ENCODE peak calls at places on chromosome 1, in six cellular contexts. Y, U, Q, N, R and J are unnamed samples.

GRCh38 chr1:21567241-21568005 is 58.2 kb downstream of the ALPL start:
- DNase-seq in Y (peak; percentile 92), U (peak; percentile 60), Q (no peak), N (no peak), R (peak; percentile 64), J (no peak)

GRCh38 chr1:58781541-58782307 is 2.1 kb downstream of the JUN start:
- DNase-seq in Y (peak; percentile 69), U (peak; percentile 60), Q (peak; percentile 32), N (no peak), R (peak; percentile 69), J (peak; percentile 77)

GRCh38 chr1:79362470-79362869 is 355.9 kb upstream of the ADGRL4 start:
- DNase-seq in Y (no peak), U (no peak), Q (no peak), N (no peak), R (no peak), J (no peak)

GRCh38 chr1:95384570-95384969 is 150.6 kb downstream of the RWDD3 start:
- DNase-seq in Y (peak; percentile 1), U (no peak), Q (peak; percentile 74), N (peak; percentile 38), R (peak; percentile 6), J (peak; percentile 70)

GRCh38 chr1:110440877-110441276 is 10.1 kb upstream of the PROK1 start:
- DNase-seq in Y (peak; percentile 54), U (peak; percentile 42), Q (no peak), N (no peak), R (peak; percentile 41), J (no peak)

GRCh38 chr1:32636793-32637561 is 13.4 kb downstream of the ZBTB8OS start:
- DNase-seq in Y (no peak), U (peak; percentile 63), Q (no peak), N (no peak), R (no peak), J (peak; percentile 10)

GRCh38 chr1:59128784-59129227 is 168.1 kb upstream of the FGGY start:
- DNase-seq in Y (peak; percentile 44), U (no peak), Q (no peak), N (no peak), R (no peak), J (peak; percentile 57)

GRCh38 chr1:233233508-233234040 is 62.0 kb downstream of the PCNX2 start:
- DNase-seq in Y (no peak), U (no peak), Q (no peak), N (no peak), R (no peak), J (peak; percentile 94)

GRCh38 chr1:225451340-225451739 is 23.5 kb upstream of the LBR start:
- DNase-seq in Y (no peak), U (no peak), Q (no peak), N (no peak), R (no peak), J (no peak)

GRCh38 chr1:81144240-81144639 is 656.5 kb upstream of the ADGRL2 start:
- DNase-seq in Y (no peak), U (no peak), Q (no peak), N (no peak), R (no peak), J (no peak)

GRCh38 chr1:239944666-239945065 is 147.0 kb upstream of the FMN2 start:
- DNase-seq in Y (no peak), U (no peak), Q (no peak), N (no peak), R (no peak), J (no peak)

GRCh38 chr1:209187589-209187988 is 395.9 kb upstream of the CAMK1G start:
- DNase-seq in Y (no peak), U (no peak), Q (no peak), N (no peak), R (no peak), J (no peak)

GRCh38 chr1:242828828-242829227 is 304.3 kb upstream of the PLD5 start:
- DNase-seq in Y (no peak), U (no peak), Q (peak; percentile 39), N (peak; percentile 27), R (no peak), J (no peak)

GRCh38 chr1:3740752-3741151 is 11.5 kb upstream of the CCDC27 start:
- DNase-seq in Y (no peak), U (no peak), Q (no peak), N (no peak), R (no peak), J (no peak)

GRCh38 chr1:26234644-26235384 is 814 bp downstream of the CEP85 start:
- DNase-seq in Y (peak; percentile 5), U (peak; percentile 20), Q (no peak), N (no peak), R (peak; percentile 61), J (peak; percentile 57)

GRCh38 chr1:42198251-42198650 is 33.7 kb upstream of the GUCA2A start:
- DNase-seq in Y (no peak), U (no peak), Q (no peak), N (no peak), R (no peak), J (no peak)

GRCh38 chr1:44354268-44354839 is 703 bp downstream of the ERI3 start:
- DNase-seq in Y (peak; percentile 35), U (no peak), Q (no peak), N (no peak), R (peak; percentile 28), J (peak; percentile 36)

GRCh38 chr1:53075206-53075605 is 13.2 kb downstream of the PODN start:
- DNase-seq in Y (no peak), U (no peak), Q (no peak), N (no peak), R (no peak), J (no peak)

GRCh38 chr1:204196068-204196795 is at the start of gene KISS1:
- DNase-seq in Y (peak; percentile 16), U (peak; percentile 23), Q (no peak), N (no peak), R (no peak), J (peak; percentile 44)
- H3K23ac ChIP-seq in Y (peak within 1 kb of the TSS; percentile 100), U (peak within 1 kb of the TSS; percentile 55), Q (peak within 1 kb of the TSS; percentile 8), N (no peak within 1 kb of the TSS), R (peak within 1 kb of the TSS; percentile 35), J (no peak within 1 kb of the TSS)

DNA sequence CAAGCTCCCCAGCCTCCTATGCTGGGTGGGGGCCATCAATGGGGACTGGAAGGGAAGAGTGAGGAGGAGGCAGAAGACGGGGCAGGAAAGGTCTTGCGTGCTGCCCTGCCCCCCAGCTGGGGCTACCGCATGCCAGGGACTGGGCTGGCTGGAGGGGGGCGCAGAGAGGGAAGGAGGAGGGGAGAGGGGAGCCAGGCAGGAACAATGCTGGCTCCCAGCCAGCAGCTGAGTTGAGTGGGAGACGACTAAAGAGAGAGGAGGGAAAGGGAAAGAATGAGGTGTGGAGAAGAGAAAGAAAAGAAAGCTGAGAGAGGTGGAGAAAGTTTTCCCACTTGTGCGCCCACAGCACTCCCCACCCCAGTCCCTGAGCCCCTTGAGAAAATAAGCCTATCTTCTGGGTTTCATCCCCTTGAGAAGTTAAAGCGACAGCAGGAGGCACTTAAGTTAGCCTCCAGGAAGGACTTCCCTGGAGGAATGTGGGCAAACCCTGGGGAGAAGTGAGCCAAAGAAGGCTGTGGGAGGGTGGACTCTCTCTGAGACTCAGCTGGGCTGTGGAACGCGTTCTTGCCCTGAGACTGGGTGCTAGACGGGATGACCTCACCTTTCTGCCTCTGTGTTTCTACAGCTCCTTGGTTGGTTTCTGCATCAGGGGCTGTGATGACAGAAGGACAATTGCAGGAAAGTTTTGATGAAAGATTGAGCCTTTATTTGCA is 12.9 kb upstream of the NES start:
- DNase-seq in Y (no peak), U (peak; percentile 52), Q (no peak), N (no peak), R (no peak), J (peak; percentile 63)
- H2BK5ac ChIP-seq in Y (no peak overlapping the region), U (no peak overlapping the region), Q (no peak overlapping the region), N (peak overlapping the region; percentile 42), R (no peak overlapping the region), J (no peak overlapping the region)

DNA sequence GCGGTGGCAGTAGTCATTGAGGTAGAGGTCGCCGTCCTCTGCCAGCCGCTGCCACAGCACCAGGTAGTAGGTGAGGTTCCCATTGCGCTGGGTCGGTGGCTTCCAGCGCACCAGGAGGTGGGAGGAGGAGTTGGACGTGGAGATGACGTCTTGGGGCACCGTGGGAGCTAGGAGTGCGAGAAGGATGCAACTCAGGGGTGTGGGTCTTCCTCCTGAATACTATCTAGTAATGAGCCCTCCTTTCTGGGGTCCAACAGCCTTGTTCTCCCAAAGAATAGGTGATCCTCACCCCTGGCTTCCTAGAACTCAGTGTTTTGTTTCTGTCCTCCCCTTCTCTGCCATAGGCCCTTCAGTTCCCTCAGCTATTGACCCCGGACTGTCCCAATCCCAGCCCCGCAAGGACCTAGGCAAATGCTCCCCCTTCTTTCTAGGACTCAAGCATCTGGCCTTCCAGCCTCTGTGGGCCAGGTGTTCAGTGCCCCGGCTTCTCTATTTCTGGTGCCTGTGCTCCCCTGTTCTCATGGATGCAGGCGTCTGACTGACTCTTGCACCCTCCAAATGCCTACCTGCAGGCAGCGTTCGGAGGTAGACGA is 12.9 kb downstream of the INSRR start:
- DNase-seq in Y (no peak), U (no peak), Q (no peak), N (no peak), R (no peak), J (no peak)
- H3K23ac ChIP-seq in Y (no peak overlapping the region), U (no peak overlapping the region), Q (no peak overlapping the region), N (no peak overlapping the region), R (peak overlapping the region; percentile 23), J (no peak overlapping the region)

GRCh38 chr1:2545754-2546514 is 10.2 kb upstream of the TNFRSF14 start:
- DNase-seq in Y (peak; percentile 66), U (peak; percentile 90), Q (peak; percentile 97), N (peak; percentile 78), R (peak; percentile 87), J (peak; percentile 96)

GRCh38 chr1:2542262-2542915 is 12.3 kb upstream of the HES5 start:
- DNase-seq in Y (no peak), U (no peak), Q (no peak), N (no peak), R (no peak), J (no peak)

GRCh38 chr1:2543543-2544092 is 12.6 kb upstream of the TNFRSF14 start:
- DNase-seq in Y (peak; percentile 27), U (peak; percentile 28), Q (no peak), N (no peak), R (peak; percentile 60), J (no peak)

GRCh38 chr1:2544875-2545638 is 11.1 kb upstream of the TNFRSF14 start:
- DNase-seq in Y (no peak), U (peak; percentile 89), Q (no peak), N (no peak), R (no peak), J (no peak)

GRCh38 chr1:2544093-2544874 is 11.9 kb upstream of the TNFRSF14 start:
- DNase-seq in Y (no peak), U (no peak), Q (no peak), N (no peak), R (peak; percentile 30), J (no peak)
- H2BK5ac ChIP-seq in Y (no peak overlapping the region), U (no peak overlapping the region), Q (no peak overlapping the region), N (no peak overlapping the region), R (no peak overlapping the region), J (no peak overlapping the region)

GRCh38 chr1:23177031-23177430 is 8.4 kb upstream of the LUZP1 start:
- DNase-seq in Y (no peak), U (no peak), Q (no peak), N (no peak), R (peak; percentile 36), J (no peak)

GRCh38 chr1:23174383-23175110 is 5.9 kb upstream of the LUZP1 start:
- DNase-seq in Y (no peak), U (no peak), Q (no peak), N (no peak), R (no peak), J (no peak)

GRCh38 chr1:23178414-23178813 is 9.8 kb upstream of the LUZP1 start:
- DNase-seq in Y (no peak), U (no peak), Q (no peak), N (no peak), R (peak; percentile 82), J (peak; percentile 45)

GRCh38 chr1:23178931-23179330 is 10.3 kb upstream of the LUZP1 start:
- DNase-seq in Y (peak; percentile 38), U (peak; percentile 49), Q (no peak), N (no peak), R (peak; percentile 66), J (no peak)

GRCh38 chr1:23177438-23178380 is 9.1 kb upstream of the LUZP1 start:
- DNase-seq in Y (peak; percentile 75), U (peak; percentile 72), Q (peak; percentile 70), N (no peak), R (peak; percentile 88), J (peak; percentile 89)
- H3K23ac ChIP-seq in Y (peak overlapping the region; percentile 79), U (no peak overlapping the region), Q (no peak overlapping the region), N (no peak overlapping the region), R (peak overlapping the region; percentile 94), J (peak overlapping the region; percentile 50)